ENCODE peak calls at places on chromosomes 4 and X, in five cellular contexts. C is Panc1, Z is BJ, U is coronary artery, H is heart left ventricle. L is an unnamed sample.
A peak's percentile ranks its signal among the peaks of the same experiment; 100 is the strongest.

GRCh38 chr4:14862881-14863280 is 139.4 kb upstream of the CPEB2 start:
- DNase-seq in C (no peak), Z (no peak), U (no peak), H (peak; percentile 36), L (no peak)

GRCh38 chr4:85744950-85745349 is 270.0 kb downstream of the ARHGAP24 start:
- DNase-seq in C (no peak), Z (no peak), U (no peak), H (no peak), L (peak; percentile 38)

GRCh38 chr4:126221717-126222116 is 907.0 kb downstream of the FAT4 start:
- DNase-seq in C (no peak), Z (no peak), U (no peak), H (no peak), L (peak; percentile 35)

GRCh38 chr4:150164956-150165355 is 86.7 kb downstream of the DCLK2 start:
- DNase-seq in C (no peak), Z (no peak), U (no peak), H (no peak), L (no peak)

GRCh38 chrX:115622534-115622933 is 61.6 kb downstream of the PLS3 start:
- DNase-seq in C (no peak), Z (no peak), U (no peak), H (no peak), L (no peak)

GRCh38 chrX:105618393-105619101 is 203.8 kb upstream of the NRK start:
- DNase-seq in C (no peak), Z (no peak), U (no peak), H (no peak), L (no peak)

GRCh38 chrX:19889582-19890342 is 2.4 kb upstream of the SH3KBP1 start:
- DNase-seq in C (no peak), Z (no peak), U (no peak), H (no peak), L (no peak)

GRCh38 chr4:47746122-47746521 is 91.7 kb downstream of the CORIN start:
- DNase-seq in C (no peak), Z (no peak), U (no peak), H (no peak), L (no peak)

GRCh38 chr4:85102606-85103005 is 136.1 kb upstream of the WDFY3 start:
- DNase-seq in C (no peak), Z (no peak), U (no peak), H (no peak), L (no peak)

GRCh38 chrX:16807548-16807947 is 21.3 kb downstream of the TXLNG start:
- DNase-seq in C (no peak), Z (no peak), U (no peak), H (no peak), L (no peak)

GRCh38 chr4:75904086-75904485 is 1.8 kb upstream of the PPEF2 start:
- DNase-seq in C (no peak), Z (no peak), U (no peak), H (no peak), L (no peak)

GRCh38 chr4:73236151-73236550 is 22.4 kb downstream of the ANKRD17 start:
- DNase-seq in C (no peak), Z (no peak), U (no peak), H (no peak), L (no peak)

GRCh38 chr4:1337376-1337831 is 9.6 kb upstream of the UVSSA start:
- DNase-seq in C (peak; percentile 38), Z (no peak), U (no peak), H (no peak), L (no peak)

GRCh38 chr4:53730431-53730830 is 139.1 kb upstream of the LNX1 start:
- DNase-seq in C (no peak), Z (no peak), U (no peak), H (no peak), L (no peak)

GRCh38 chr4:173167793-173168395 is 717 bp upstream of the GALNT7 start:
- DNase-seq in C (no peak), Z (no peak), U (no peak), H (no peak), L (no peak)

GRCh38 chr4:41443340-41444079 is 94.4 kb upstream of the LIMCH1 start:
- DNase-seq in C (no peak), Z (no peak), U (no peak), H (no peak), L (no peak)

GRCh38 chr4:139843643-139844042 is 178.0 kb downstream of the MGST2 start:
- DNase-seq in C (no peak), Z (no peak), U (no peak), H (no peak), L (no peak)
- H3K4me3 ChIP-seq in C (no peak overlapping the region), Z (no peak overlapping the region), U (no peak overlapping the region), H (no peak overlapping the region), L (no peak overlapping the region)

GRCh38 chr4:185004562-185005208 is 13.6 kb upstream of the HELT start:
- DNase-seq in C (no peak), Z (no peak), U (no peak), H (peak; percentile 65), L (no peak)
- H3K4me3 ChIP-seq in C (peak overlapping the region; percentile 9), Z (no peak overlapping the region), U (peak overlapping the region; percentile 54), H (peak overlapping the region; percentile 32), L (no peak overlapping the region)

GRCh38 chr4:39243462-39243861 is 61.1 kb downstream of the WDR19 start:
- DNase-seq in C (no peak), Z (no peak), U (no peak), H (no peak), L (no peak)
- H3K4me3 ChIP-seq in C (no peak overlapping the region), Z (no peak overlapping the region), U (no peak overlapping the region), H (no peak overlapping the region), L (no peak overlapping the region)

GRCh38 chrX:129779086-129779672 is 570 bp upstream of the SASH3 start:
- DNase-seq in C (no peak), Z (no peak), U (no peak), H (no peak), L (no peak)

GRCh38 chrX:129782015-129782495 is 2.3 kb downstream of the SASH3 start:
- DNase-seq in C (no peak), Z (no peak), U (no peak), H (no peak), L (no peak)

GRCh38 chrX:129781134-129782014 is 1.6 kb downstream of the SASH3 start:
- DNase-seq in C (no peak), Z (no peak), U (no peak), H (no peak), L (no peak)

GRCh38 chrX:129779747-129780146 is at the start of gene SASH3:
- DNase-seq in C (no peak), Z (no peak), U (no peak), H (peak; percentile 70), L (no peak)

DNA sequence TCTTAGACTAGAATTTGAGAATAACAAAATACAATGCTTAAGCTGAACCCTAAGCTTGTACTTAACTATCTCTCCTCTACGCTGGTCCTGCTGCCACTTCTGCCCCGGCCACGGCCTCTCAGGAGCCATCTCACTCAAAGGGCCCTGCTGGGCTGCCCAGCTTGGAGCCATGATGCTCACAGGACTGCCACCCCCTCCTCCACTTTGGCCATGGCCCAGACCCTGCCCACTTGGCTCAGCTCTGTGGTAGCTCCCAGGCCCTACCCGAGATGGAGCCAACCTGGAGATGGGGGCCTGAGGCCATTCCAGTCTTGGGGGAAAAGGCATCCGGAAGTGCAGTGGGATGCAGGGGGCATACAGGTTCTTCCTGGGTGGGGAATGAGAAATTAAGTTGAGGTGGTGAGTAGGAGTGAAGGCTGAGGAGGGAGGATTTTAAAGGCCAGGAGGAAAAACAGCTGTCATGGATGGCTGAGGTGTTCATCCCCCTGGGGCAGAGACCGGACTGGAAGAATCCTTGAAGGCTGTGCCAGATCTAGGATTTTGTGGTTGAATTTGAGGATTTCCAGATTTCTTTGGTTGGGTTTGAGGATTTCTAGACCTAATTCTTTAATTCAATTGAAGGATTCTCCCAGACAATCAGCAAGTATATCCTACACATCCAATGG is 824 bp downstream of the SASH3 start:
- DNase-seq in C (no peak), Z (no peak), U (no peak), H (no peak), L (no peak)
- H3K4me3 ChIP-seq in C (no peak overlapping the region), Z (no peak overlapping the region), U (peak overlapping the region; percentile 42), H (peak overlapping the region; percentile 32), L (no peak overlapping the region)

GRCh38 chr4:184991860-184992259 is 26.4 kb upstream of the HELT start:
- DNase-seq in C (no peak), Z (no peak), U (no peak), H (no peak), L (no peak)

GRCh38 chr4:184992422-184992821 is 25.9 kb upstream of the HELT start:
- DNase-seq in C (no peak), Z (no peak), U (no peak), H (no peak), L (no peak)

GRCh38 chr4:184988611-184989010 is 29.7 kb upstream of the HELT start:
- DNase-seq in C (no peak), Z (no peak), U (no peak), H (no peak), L (no peak)

GRCh38 chr4:184983660-184984356 is 34.5 kb upstream of the HELT start:
- DNase-seq in C (no peak), Z (no peak), U (no peak), H (peak; percentile 64), L (peak; percentile 7)

GRCh38 chr4:184987493-184988031 is 30.7 kb upstream of the HELT start:
- DNase-seq in C (no peak), Z (no peak), U (no peak), H (no peak), L (no peak)
- H3K4me3 ChIP-seq in C (no peak overlapping the region), Z (no peak overlapping the region), U (no peak overlapping the region), H (no peak overlapping the region), L (no peak overlapping the region)

DNA sequence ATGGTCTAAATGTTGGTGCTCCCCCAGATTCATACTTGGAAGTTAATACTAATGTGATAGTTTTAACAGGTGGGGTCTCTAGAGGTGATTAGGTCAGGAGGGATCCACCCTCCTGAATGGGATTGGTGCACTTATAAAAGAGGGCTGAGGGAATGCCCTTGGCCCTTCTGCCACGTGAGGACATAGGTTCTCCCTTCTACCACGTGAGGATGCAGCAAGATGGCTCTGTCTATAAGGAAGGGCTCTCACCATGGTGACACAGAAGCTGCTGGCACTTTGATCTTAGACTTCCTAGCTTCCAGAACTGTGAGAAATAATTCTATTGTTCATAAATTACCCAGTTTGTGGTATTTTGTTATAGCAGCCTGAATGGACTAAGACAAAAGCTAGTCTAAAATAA is 1.1 kb downstream of the AADAT start:
- DNase-seq in C (no peak), Z (no peak), U (no peak), H (no peak), L (no peak)
- H3K4me3 ChIP-seq in C (peak overlapping the region; percentile 62), Z (peak overlapping the region; percentile 64), U (peak overlapping the region; percentile 80), H (peak overlapping the region; percentile 63), L (peak overlapping the region; percentile 87)

GRCh38 chr4:140757220-140757607 is 1.0 kb upstream of the TBC1D9 start:
- DNase-seq in C (no peak), Z (no peak), U (no peak), H (no peak), L (no peak)
- H3K4me3 ChIP-seq in C (peak overlapping the region; percentile 61), Z (peak overlapping the region; percentile 80), U (peak overlapping the region; percentile 88), H (peak overlapping the region; percentile 92), L (peak overlapping the region; percentile 76)

DNA sequence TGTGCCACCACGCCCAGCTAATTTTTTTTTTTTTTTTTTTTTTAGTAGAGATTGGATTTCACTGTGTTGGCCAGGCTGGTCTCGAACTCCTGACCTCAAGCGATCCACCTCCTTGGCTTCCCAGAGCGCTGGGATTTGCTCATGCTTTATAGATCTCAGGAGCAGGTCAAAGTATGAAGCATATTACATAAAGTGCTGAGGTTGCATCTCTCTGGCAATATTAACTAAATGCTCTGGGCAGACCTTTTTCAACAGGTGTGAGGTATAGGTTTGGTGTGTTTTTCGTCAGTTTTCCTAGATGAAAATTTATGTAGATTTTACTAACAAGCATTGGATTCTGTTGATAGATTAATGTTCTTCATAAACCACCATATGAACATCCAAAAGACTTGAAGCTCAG is 19.3 kb upstream of the GCNA start:
- DNase-seq in C (no peak), Z (no peak), U (no peak), H (no peak), L (no peak)
- H3K4me3 ChIP-seq in C (no peak overlapping the region), Z (no peak overlapping the region), U (no peak overlapping the region), H (no peak overlapping the region), L (no peak overlapping the region)

L was measured in HFF-Myc.